ENCODE peak calls at places on chromosome 15, in five cellular contexts. One of them, this sample, is unnamed.

GRCh38 chr15:44788748-44789147 is 52.4 kb downstream of the TRIM69 start:
- DNase-seq in T-helper 9 cell: no peak
- DNase-seq in BJ: no peak
- DNase-seq in RWPE2: no peak
- DNase-seq in GM03348: no peak
- DNase-seq in this sample: no peak

GRCh38 chr15:59691194-59691805 is 2.2 kb upstream of the BNIP2 start:
- DNase-seq in T-helper 9 cell: peak
- DNase-seq in BJ: no peak
- DNase-seq in RWPE2: no peak
- DNase-seq in GM03348: peak
- DNase-seq in this sample: no peak

GRCh38 chr15:95884276-95884675 is 446.2 kb upstream of the NR2F2 start:
- DNase-seq in T-helper 9 cell: no peak
- DNase-seq in BJ: peak
- DNase-seq in RWPE2: no peak
- DNase-seq in GM03348: peak
- DNase-seq in this sample: no peak

GRCh38 chr15:26867199-26868007 is 541 bp downstream of the GABRA5 start:
- DNase-seq in T-helper 9 cell: no peak
- DNase-seq in BJ: no peak
- DNase-seq in RWPE2: no peak
- DNase-seq in GM03348: peak
- DNase-seq in this sample: no peak

GRCh38 chr15:53434174-53434678 is 325.2 kb downstream of the WDR72 start:
- DNase-seq in T-helper 9 cell: no peak
- DNase-seq in BJ: no peak
- DNase-seq in RWPE2: no peak
- DNase-seq in GM03348: no peak
- DNase-seq in this sample: no peak

GRCh38 chr15:80743189-80743833 is 35.9 kb upstream of the CEMIP start:
- DNase-seq in T-helper 9 cell: no peak
- DNase-seq in BJ: no peak
- DNase-seq in RWPE2: no peak
- DNase-seq in GM03348: no peak
- DNase-seq in this sample: no peak

GRCh38 chr15:31260646-31261265 is 65.9 kb upstream of the KLF13 start:
- DNase-seq in T-helper 9 cell: no peak
- DNase-seq in BJ: no peak
- DNase-seq in RWPE2: peak
- DNase-seq in GM03348: no peak
- DNase-seq in this sample: peak

GRCh38 chr15:73051402-73051810 is 857 bp upstream of the NEO1 start:
- DNase-seq in T-helper 9 cell: no peak
- DNase-seq in BJ: no peak
- DNase-seq in RWPE2: no peak
- DNase-seq in GM03348: peak
- DNase-seq in this sample: no peak

GRCh38 chr15:69999392-70000085 is 98.2 kb downstream of the TLE3 start:
- DNase-seq in T-helper 9 cell: no peak
- DNase-seq in BJ: no peak
- DNase-seq in RWPE2: no peak
- DNase-seq in GM03348: no peak
- DNase-seq in this sample: no peak

GRCh38 chr15:58074452-58074851 is 8.9 kb upstream of the ALDH1A2 start:
- DNase-seq in T-helper 9 cell: no peak
- DNase-seq in BJ: no peak
- DNase-seq in RWPE2: no peak
- DNase-seq in GM03348: no peak
- DNase-seq in this sample: no peak

GRCh38 chr15:98785796-98786581 is 137.7 kb downstream of the IGF1R start:
- DNase-seq in T-helper 9 cell: no peak
- DNase-seq in BJ: no peak
- DNase-seq in RWPE2: no peak
- DNase-seq in GM03348: no peak
- DNase-seq in this sample: no peak

GRCh38 chr15:39230205-39230916 is 350.5 kb upstream of the THBS1 start:
- DNase-seq in T-helper 9 cell: no peak
- DNase-seq in BJ: no peak
- DNase-seq in RWPE2: no peak
- DNase-seq in GM03348: no peak
- DNase-seq in this sample: no peak

GRCh38 chr15:25568751-25569150 is 129.9 kb upstream of the UBE3A start:
- DNase-seq in T-helper 9 cell: no peak
- DNase-seq in BJ: no peak
- DNase-seq in RWPE2: no peak
- DNase-seq in GM03348: peak
- DNase-seq in this sample: no peak

GRCh38 chr15:80434926-80435720 is 30.9 kb downstream of the ARNT2 start:
- DNase-seq in T-helper 9 cell: no peak
- DNase-seq in BJ: no peak
- DNase-seq in RWPE2: no peak
- DNase-seq in GM03348: no peak
- DNase-seq in this sample: no peak